ENCODE peak calls at places on chromosomes 6 and 20, in seven cellular contexts. K is cerebellum; F is AG08395; Y is activated T-cell treated with anti-CD3 and anti-CD28 coated beads, Interleukin-2, amount 50 U/mL, for 72 hours; Q is RWPE1; W is effector memory CD8-positive, alpha-beta T cell; I is A549. V is an unnamed sample.

GRCh38 chr6:75326557-75327258 is 42.1 kb upstream of the TMEM30A start:
- DNase-seq in K (no peak), F (no peak), Y (no peak), Q (peak), W (no peak), I (peak), V (no peak)

GRCh38 chr6:92647630-92648029 is 771.7 kb downstream of the EPHA7 start:
- DNase-seq in K (no peak), F (no peak), Y (no peak), Q (peak), W (no peak), I (no peak), V (no peak)

GRCh38 chr6:52976591-52977035 is 18.5 kb downstream of the GSTA4 start:
- DNase-seq in K (no peak), F (no peak), Y (peak), Q (no peak), W (no peak), I (no peak), V (no peak)

GRCh38 chr6:163572612-163573011 is 158.1 kb downstream of the QKI start:
- DNase-seq in K (no peak), F (no peak), Y (no peak), Q (no peak), W (no peak), I (peak), V (no peak)

GRCh38 chr6:38261626-38262025 is 378.1 kb downstream of the BTBD9 start:
- DNase-seq in K (no peak), F (peak), Y (no peak), Q (no peak), W (no peak), I (no peak), V (no peak)

GRCh38 chr20:50077818-50078601 is 34.9 kb downstream of the UBE2V1 start:
- DNase-seq in K (no peak), F (no peak), Y (no peak), Q (no peak), W (no peak), I (no peak), V (no peak)

GRCh38 chr20:48642105-48642880 is 185.5 kb downstream of the PREX1 start:
- DNase-seq in K (no peak), F (no peak), Y (no peak), Q (no peak), W (no peak), I (no peak), V (no peak)

GRCh38 chr6:43639984-43640800 is 4.6 kb downstream of the MAD2L1BP start:
- DNase-seq in K (no peak), F (no peak), Y (no peak), Q (no peak), W (no peak), I (no peak), V (peak)

GRCh38 chr6:110356778-110357177 is 1.4 kb downstream of the METTL24 start:
- DNase-seq in K (no peak), F (no peak), Y (no peak), Q (no peak), W (no peak), I (no peak), V (no peak)

GRCh38 chr20:61531553-61532345 is 279.7 kb downstream of the CDH4 start:
- DNase-seq in K (no peak), F (no peak), Y (no peak), Q (peak), W (no peak), I (no peak), V (no peak)

GRCh38 chr6:27428966-27429365 is 40.4 kb downstream of the ZNF391 start:
- DNase-seq in K (no peak), F (no peak), Y (no peak), Q (no peak), W (no peak), I (no peak), V (no peak)

GRCh38 chr6:7446056-7446455 is 56.4 kb downstream of the RIOK1 start:
- DNase-seq in K (no peak), F (no peak), Y (no peak), Q (peak), W (no peak), I (no peak), V (no peak)

GRCh38 chr6:14734052-14734415 is 511.8 kb upstream of the JARID2 start:
- DNase-seq in K (no peak), F (no peak), Y (no peak), Q (no peak), W (no peak), I (no peak), V (no peak)

GRCh38 chr6:100305237-100305869 is 159.4 kb downstream of the SIM1 start:
- DNase-seq in K (no peak), F (no peak), Y (no peak), Q (no peak), W (no peak), I (no peak), V (no peak)

GRCh38 chr20:17698419-17698818 is 1.3 kb upstream of the BANF2 start:
- DNase-seq in K (no peak), F (no peak), Y (no peak), Q (no peak), W (no peak), I (no peak), V (no peak)

GRCh38 chr20:3115190-3116107 is 30.9 kb upstream of the AVP start:
- DNase-seq in K (peak), F (peak), Y (no peak), Q (peak), W (no peak), I (peak), V (peak)

GRCh38 chr20:11453430-11453829 is 464.3 kb upstream of the BTBD3 start:
- DNase-seq in K (no peak), F (no peak), Y (no peak), Q (peak), W (no peak), I (peak), V (no peak)

GRCh38 chr6:111358454-111358853 is 124.6 kb downstream of the REV3L start:
- DNase-seq in K (no peak), F (no peak), Y (no peak), Q (no peak), W (no peak), I (no peak), V (no peak)

GRCh38 chr20:40753472-40753871 is 64.4 kb upstream of the MAFB start:
- DNase-seq in K (no peak), F (no peak), Y (no peak), Q (no peak), W (no peak), I (no peak), V (no peak)

GRCh38 chr6:73606428-73606827 is 47.4 kb downstream of the SLC17A5 start:
- DNase-seq in K (no peak), F (no peak), Y (no peak), Q (no peak), W (no peak), I (no peak), V (no peak)

V was measured in foreskin melanocyte.